ENCODE peak calls at places on chromosome 4, in seven cellular contexts. R, P, N, K, H, Y and W are unnamed samples.

GRCh38 chr4:8315343-8316250 is 46.0 kb downstream of the HTRA3 start:
- DNase-seq in N (peak), R (peak), K (no peak), Y (no peak), H (no peak), P (no peak), W (no peak)

GRCh38 chr4:72843466-72843865 is 226.1 kb downstream of the COX18 start:
- DNase-seq in H (no peak), K (no peak), R (peak), N (no peak), Y (no peak), P (no peak), W (no peak)

GRCh38 chr4:139815646-139816601 is 150.3 kb downstream of the MGST2 start:
- DNase-seq in H (no peak), N (peak), K (no peak), R (peak), Y (peak), P (no peak), W (peak)

GRCh38 chr4:31360786-31361185 is 640.6 kb downstream of the PCDH7 start:
- DNase-seq in N (peak), H (no peak), Y (no peak), K (no peak), R (peak), P (no peak), W (no peak)

GRCh38 chr4:151833174-151833573 is 72.4 kb upstream of the GATB start:
- DNase-seq in H (no peak), P (no peak), N (no peak), K (no peak), R (no peak), Y (no peak), W (no peak)

GRCh38 chr4:173360587-173361221 is 10.1 kb upstream of the SAP30 start:
- DNase-seq in Y (no peak), H (no peak), R (no peak), P (no peak), N (peak), K (no peak), W (no peak)

GRCh38 chr4:137421796-137422195 is 110.5 kb downstream of the PCDH18 start:
- DNase-seq in N (no peak), P (no peak), Y (no peak), H (no peak), R (peak), K (no peak), W (no peak)

GRCh38 chr4:176587920-176588319 is 204.8 kb downstream of the VEGFC start:
- DNase-seq in N (peak), H (no peak), R (peak), K (no peak), P (no peak), Y (no peak), W (no peak)

GRCh38 chr4:67035501-67035900 is 509.8 kb downstream of the CENPC start:
- DNase-seq in Y (no peak), K (no peak), P (no peak), N (peak), R (peak), H (no peak), W (peak)

GRCh38 chr4:173531085-173531965 is 1.3 kb upstream of the HAND2 start:
- DNase-seq in K (no peak), N (peak), Y (peak), P (no peak), H (no peak), R (no peak), W (no peak)

GRCh38 chr4:57136281-57136680 is 26.1 kb upstream of the IGFBP7 start:
- DNase-seq in N (peak), H (no peak), K (no peak), R (peak), Y (no peak), P (no peak), W (no peak)

GRCh38 chr4:8319061-8319460 is 49.5 kb downstream of the HTRA3 start:
- DNase-seq in R (no peak), P (no peak), H (no peak), N (no peak), Y (no peak), K (no peak), W (no peak)

GRCh38 chr4:172649143-172649542 is 519.5 kb upstream of the GALNT7 start:
- DNase-seq in K (no peak), N (no peak), R (no peak), Y (no peak), P (no peak), H (no peak), W (no peak)

GRCh38 chr4:40525811-40526598 is 103.7 kb downstream of the RBM47 start:
- DNase-seq in N (peak), Y (peak), P (no peak), H (no peak), R (peak), K (no peak), W (no peak)

GRCh38 chr4:94410678-94411206 is 41.0 kb upstream of the PDLIM5 start:
- DNase-seq in P (no peak), Y (no peak), K (peak), N (peak), H (no peak), R (peak), W (peak)

GRCh38 chr4:128737098-128737513 is 72.4 kb upstream of the JADE1 start:
- DNase-seq in K (no peak), N (peak), H (no peak), R (no peak), Y (no peak), P (no peak), W (no peak)

GRCh38 chr4:144967161-144967560 is 130.8 kb downstream of the ANAPC10 start:
- DNase-seq in N (no peak), H (no peak), R (no peak), Y (no peak), K (no peak), P (no peak), W (no peak)

GRCh38 chr4:107348188-107348872 is 312.2 kb upstream of the DKK2 start:
- DNase-seq in H (no peak), P (no peak), K (no peak), Y (no peak), N (no peak), R (no peak), W (no peak)

GRCh38 chr4:174041555-174042110 is 241.8 kb downstream of the FBXO8 start:
- DNase-seq in H (no peak), Y (no peak), N (no peak), P (no peak), K (no peak), R (no peak), W (no peak)